ENCODE peak calls at places on chromosomes 6 and 20, in five cellular contexts. K is left ventricle myocardium inferior, U is tibial nerve, L is foreskin fibroblast, D is progenitor cell of endocrine pancreas. H is an unnamed sample.

GRCh38 chr6:160426146-160426545 is 78.0 kb downstream of the SLC22A3 start:
- DNase-seq in K (no peak), U (no peak), L (no peak), D (no peak), H (no peak)

GRCh38 chr6:20400476-20401402 is 940 bp upstream of the E2F3 start:
- DNase-seq in K (peak), L (peak), D (peak), U (peak), H (peak)

GRCh38 chr6:158629376-158630221 is 14.9 kb downstream of the DYNLT1 start:
- DNase-seq in L (no peak), K (no peak), D (no peak), U (no peak), H (no peak)

GRCh38 chr20:58652606-58653303 is 1.7 kb downstream of the STX16 start:
- DNase-seq in D (no peak), U (no peak), L (no peak), K (no peak), H (no peak)

GRCh38 chr6:164882236-164882635 is 427.2 kb downstream of the C6orf118 start:
- DNase-seq in U (no peak), L (no peak), D (no peak), K (no peak), H (no peak)

GRCh38 chr6:32178547-32179440 is 589 bp downstream of the RNF5 start:
- DNase-seq in L (no peak), K (no peak), U (no peak), D (no peak), H (no peak)

GRCh38 chr6:4896401-4896800 is 107.4 kb downstream of the RPP40 start:
- DNase-seq in D (no peak), L (no peak), K (no peak), U (no peak), H (no peak)

GRCh38 chr20:62368629-62369507 is 1.8 kb upstream of the LAMA5 start:
- DNase-seq in U (no peak), D (peak), K (no peak), L (peak), H (no peak)

GRCh38 chr20:6501061-6501460 is 266.4 kb upstream of the BMP2 start:
- DNase-seq in U (no peak), L (peak), D (no peak), K (no peak), H (no peak)

GRCh38 chr20:36700438-36700837 is 45.5 kb downstream of the NDRG3 start:
- DNase-seq in K (no peak), D (no peak), L (no peak), U (no peak), H (no peak)

DNA sequence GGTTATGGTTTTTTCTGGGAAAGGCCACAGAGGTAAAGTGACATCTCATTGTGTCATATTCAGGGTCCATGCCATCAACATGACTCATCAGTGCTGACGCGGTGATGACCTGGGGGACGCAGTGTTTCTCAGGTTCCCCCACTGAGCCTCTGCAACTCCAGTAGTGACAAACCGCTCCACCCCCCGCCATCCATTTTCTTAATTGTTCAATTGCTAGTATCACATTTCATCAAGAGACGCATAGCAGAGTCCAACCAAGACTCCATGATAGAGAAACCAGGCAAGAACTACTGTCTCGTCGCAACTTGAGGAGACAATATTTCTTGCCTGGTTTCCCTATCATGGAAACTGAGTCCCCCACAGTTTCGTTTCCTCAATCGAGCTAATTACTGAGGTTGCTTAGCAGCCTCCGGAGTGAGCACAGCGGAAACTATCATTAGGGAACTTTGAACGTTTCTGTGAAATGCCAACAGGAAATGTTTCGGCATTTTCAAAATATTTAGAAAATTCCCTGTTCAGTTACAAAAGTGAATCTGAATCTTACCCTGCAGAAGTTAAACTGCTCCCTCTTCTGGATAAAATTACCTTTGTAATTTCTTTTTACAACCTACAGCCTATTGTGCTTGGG is 12.2 kb upstream of the SERPINB1 start:
- DNase-seq in U (peak), L (peak), D (no peak), K (no peak), H (no peak)
- TF ChIP-seq CTCF in U (peak), L (peak), D (peak), K (peak), H (no peak)

GRCh38 chr20:42472198-42472597 is 717.5 kb downstream of the PTPRT start:
- DNase-seq in K (no peak), U (no peak), L (no peak), D (no peak), H (no peak)
- TF ChIP-seq CTCF in K (no peak), U (no peak), L (no peak), D (no peak), H (no peak)

DNA sequence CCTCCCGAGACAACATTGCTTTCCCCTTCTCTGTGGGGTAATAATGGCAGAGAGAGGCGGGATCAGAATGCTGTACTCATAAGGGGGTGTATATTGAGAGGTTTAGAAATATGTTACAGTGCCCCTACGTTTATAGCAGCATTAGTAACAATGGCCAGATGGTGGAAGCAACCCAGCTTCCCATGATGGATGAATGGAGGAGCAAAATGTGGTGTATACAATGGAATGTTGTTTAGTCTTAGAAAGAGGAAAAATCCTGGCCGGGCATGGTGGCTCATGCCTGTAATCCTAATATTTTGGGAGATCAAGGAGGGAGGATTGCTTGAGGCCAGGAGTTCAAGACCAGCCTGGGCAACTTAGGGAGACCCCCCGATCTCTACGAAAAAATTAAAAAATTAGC is 12.9 kb downstream of the BANF2 start:
- DNase-seq in K (no peak), U (no peak), D (no peak), L (no peak), H (no peak)
- TF ChIP-seq CTCF in K (no peak), U (no peak), D (no peak), L (no peak), H (no peak)

GRCh38 chr20:40880063-40880715 is 148.4 kb upstream of the TOP1 start:
- DNase-seq in U (no peak), K (no peak), L (no peak), D (no peak), H (no peak)
- TF ChIP-seq CTCF in U (no peak), K (no peak), L (no peak), D (no peak), H (no peak)

GRCh38 chr6:170229851-170230519 is 60.9 kb downstream of the DLL1 start:
- DNase-seq in U (no peak), D (no peak), L (no peak), K (peak), H (no peak)

GRCh38 chr6:170229396-170229795 is 61.5 kb downstream of the DLL1 start:
- DNase-seq in U (no peak), K (peak), D (no peak), L (no peak), H (no peak)

GRCh38 chr6:170227996-170228550 is 62.8 kb downstream of the DLL1 start:
- DNase-seq in K (no peak), L (no peak), U (no peak), D (no peak), H (no peak)

GRCh38 chr6:170227521-170227983 is 63.3 kb downstream of the DLL1 start:
- DNase-seq in L (no peak), K (no peak), U (no peak), D (no peak), H (no peak)

GRCh38 chr6:170228581-170229310 is 62.1 kb downstream of the DLL1 start:
- DNase-seq in D (no peak), L (no peak), K (no peak), U (no peak), H (no peak)
- TF ChIP-seq CTCF in D (no peak), L (no peak), K (no peak), U (no peak), H (no peak)